ENCODE peak calls at places on chromosomes 6 and 20, in ten cellular contexts. One of them, this sample, is unnamed.

GRCh38 chr6:72977114-72977513 is 248.2 kb downstream of the KHDC1L start:
- DNase-seq in T-cell: no peak
- DNase-seq in EL: no peak
- DNase-seq in GOT3: no peak
- DNase-seq in ureter: no peak
- DNase-seq in A172: no peak
- DNase-seq in cardiac muscle cell: no peak
- DNase-seq in sigmoid colon: no peak
- DNase-seq in M059J: no peak
- DNase-seq in omental fat pad: no peak
- DNase-seq in this sample: no peak

GRCh38 chr6:42428326-42429041 is 23.2 kb downstream of the TRERF1 start:
- DNase-seq in T-cell: no peak
- DNase-seq in EL: peak; percentile 39
- DNase-seq in GOT3: no peak
- DNase-seq in ureter: peak; percentile 60
- DNase-seq in A172: peak; percentile 31
- DNase-seq in cardiac muscle cell: peak; percentile 43
- DNase-seq in sigmoid colon: no peak
- DNase-seq in M059J: peak; percentile 54
- DNase-seq in omental fat pad: no peak
- DNase-seq in this sample: no peak

GRCh38 chr6:86193821-86194220 is 551.1 kb upstream of the SYNCRIP start:
- DNase-seq in T-cell: no peak
- DNase-seq in EL: no peak
- DNase-seq in GOT3: no peak
- DNase-seq in ureter: no peak
- DNase-seq in A172: no peak
- DNase-seq in cardiac muscle cell: no peak
- DNase-seq in sigmoid colon: no peak
- DNase-seq in M059J: no peak
- DNase-seq in omental fat pad: no peak
- DNase-seq in this sample: no peak

GRCh38 chr6:90121982-90122381 is 174.7 kb downstream of the BACH2 start:
- DNase-seq in T-cell: no peak
- DNase-seq in EL: peak; percentile 62
- DNase-seq in GOT3: no peak
- DNase-seq in ureter: no peak
- DNase-seq in A172: no peak
- DNase-seq in cardiac muscle cell: no peak
- DNase-seq in sigmoid colon: no peak
- DNase-seq in M059J: peak; percentile 46
- DNase-seq in omental fat pad: no peak
- DNase-seq in this sample: no peak

GRCh38 chr6:41306187-41306854 is 19.8 kb upstream of the TREM1 start:
- DNase-seq in T-cell: no peak
- DNase-seq in EL: peak; percentile 41
- DNase-seq in GOT3: no peak
- DNase-seq in ureter: no peak
- DNase-seq in A172: peak; percentile 50
- DNase-seq in cardiac muscle cell: peak; percentile 55
- DNase-seq in sigmoid colon: no peak
- DNase-seq in M059J: peak; percentile 63
- DNase-seq in omental fat pad: no peak
- DNase-seq in this sample: no peak

GRCh38 chr6:111757342-111757741 is 115.9 kb downstream of the FYN start:
- DNase-seq in T-cell: no peak
- DNase-seq in EL: peak; percentile 59
- DNase-seq in GOT3: no peak
- DNase-seq in ureter: no peak
- DNase-seq in A172: peak; percentile 6
- DNase-seq in cardiac muscle cell: peak; percentile 48
- DNase-seq in sigmoid colon: no peak
- DNase-seq in M059J: peak; percentile 71
- DNase-seq in omental fat pad: no peak
- DNase-seq in this sample: no peak

GRCh38 chr20:23081263-23081811 is 4.8 kb downstream of the CD93 start:
- DNase-seq in T-cell: no peak
- DNase-seq in EL: no peak
- DNase-seq in GOT3: no peak
- DNase-seq in ureter: no peak
- DNase-seq in A172: no peak
- DNase-seq in cardiac muscle cell: no peak
- DNase-seq in sigmoid colon: no peak
- DNase-seq in M059J: no peak
- DNase-seq in omental fat pad: no peak
- DNase-seq in this sample: no peak

GRCh38 chr6:21800948-21801438 is 207.4 kb downstream of the SOX4 start:
- DNase-seq in T-cell: no peak
- DNase-seq in EL: peak; percentile 83
- DNase-seq in GOT3: no peak
- DNase-seq in ureter: no peak
- DNase-seq in A172: peak; percentile 73
- DNase-seq in cardiac muscle cell: no peak
- DNase-seq in sigmoid colon: no peak
- DNase-seq in M059J: peak; percentile 95
- DNase-seq in omental fat pad: no peak
- DNase-seq in this sample: no peak

GRCh38 chr20:56875052-56875663 is 246.1 kb downstream of the TFAP2C start:
- DNase-seq in T-cell: no peak
- DNase-seq in EL: peak; percentile 75
- DNase-seq in GOT3: peak; percentile 18
- DNase-seq in ureter: peak; percentile 66
- DNase-seq in A172: peak; percentile 97
- DNase-seq in cardiac muscle cell: peak; percentile 23
- DNase-seq in sigmoid colon: peak; percentile 69
- DNase-seq in M059J: peak; percentile 82
- DNase-seq in omental fat pad: no peak
- DNase-seq in this sample: no peak

GRCh38 chr6:149170564-149171452 is 146.7 kb upstream of the TAB2 start:
- DNase-seq in T-cell: no peak
- DNase-seq in EL: no peak
- DNase-seq in GOT3: no peak
- DNase-seq in ureter: no peak
- DNase-seq in A172: no peak
- DNase-seq in cardiac muscle cell: peak; percentile 33
- DNase-seq in sigmoid colon: peak; percentile 69
- DNase-seq in M059J: peak; percentile 32
- DNase-seq in omental fat pad: no peak
- DNase-seq in this sample: no peak

GRCh38 chr6:169702640-169703246 is 817 bp downstream of the C6orf120 start:
- DNase-seq in T-cell: no peak
- DNase-seq in EL: no peak
- DNase-seq in GOT3: no peak
- DNase-seq in ureter: no peak
- DNase-seq in A172: no peak
- DNase-seq in cardiac muscle cell: no peak
- DNase-seq in sigmoid colon: no peak
- DNase-seq in M059J: peak; percentile 52
- DNase-seq in omental fat pad: no peak
- DNase-seq in this sample: no peak

GRCh38 chr6:136511921-136512320 is 38.3 kb downstream of the MAP7 start:
- DNase-seq in T-cell: no peak
- DNase-seq in EL: no peak
- DNase-seq in GOT3: no peak
- DNase-seq in ureter: no peak
- DNase-seq in A172: no peak
- DNase-seq in cardiac muscle cell: no peak
- DNase-seq in sigmoid colon: no peak
- DNase-seq in M059J: no peak
- DNase-seq in omental fat pad: no peak
- DNase-seq in this sample: no peak

GRCh38 chr6:46997646-46998045 is 44.5 kb downstream of the ADGRF1 start:
- DNase-seq in T-cell: no peak
- DNase-seq in EL: no peak
- DNase-seq in GOT3: no peak
- DNase-seq in ureter: no peak
- DNase-seq in A172: no peak
- DNase-seq in cardiac muscle cell: no peak
- DNase-seq in sigmoid colon: no peak
- DNase-seq in M059J: peak; percentile 45
- DNase-seq in omental fat pad: no peak
- DNase-seq in this sample: no peak

GRCh38 chr6:39948156-39948850 is 14.0 kb upstream of the MOCS1 start:
- DNase-seq in T-cell: no peak
- DNase-seq in EL: no peak
- DNase-seq in GOT3: no peak
- DNase-seq in ureter: no peak
- DNase-seq in A172: no peak
- DNase-seq in cardiac muscle cell: no peak
- DNase-seq in sigmoid colon: no peak
- DNase-seq in M059J: no peak
- DNase-seq in omental fat pad: no peak
- DNase-seq in this sample: no peak

GRCh38 chr6:37135835-37136694 is 33.9 kb upstream of the PIM1 start:
- DNase-seq in T-cell: no peak
- DNase-seq in EL: no peak
- DNase-seq in GOT3: no peak
- DNase-seq in ureter: no peak
- DNase-seq in A172: no peak
- DNase-seq in cardiac muscle cell: peak; percentile 72
- DNase-seq in sigmoid colon: no peak
- DNase-seq in M059J: no peak
- DNase-seq in omental fat pad: no peak
- DNase-seq in this sample: no peak

GRCh38 chr20:63006611-63007471 is at the start of gene BHLHE23:
- DNase-seq in T-cell: no peak
- DNase-seq in EL: no peak
- DNase-seq in GOT3: no peak
- DNase-seq in ureter: no peak
- DNase-seq in A172: no peak
- DNase-seq in cardiac muscle cell: peak; percentile 12
- DNase-seq in sigmoid colon: no peak
- DNase-seq in M059J: no peak
- DNase-seq in omental fat pad: no peak
- DNase-seq in this sample: no peak

GRCh38 chr6:32968770-32969684 is 633 bp downstream of the BRD2 start:
- DNase-seq in T-cell: peak; percentile 43
- DNase-seq in EL: peak; percentile 94
- DNase-seq in GOT3: peak; percentile 90
- DNase-seq in ureter: peak; percentile 81
- DNase-seq in A172: peak; percentile 85
- DNase-seq in cardiac muscle cell: peak; percentile 91
- DNase-seq in sigmoid colon: peak; percentile 92
- DNase-seq in M059J: peak; percentile 95
- DNase-seq in omental fat pad: peak; percentile 38
- DNase-seq in this sample: peak; percentile 77

GRCh38 chr6:7414811-7415210 is 25.2 kb downstream of the RIOK1 start:
- DNase-seq in T-cell: no peak
- DNase-seq in EL: peak; percentile 78
- DNase-seq in GOT3: no peak
- DNase-seq in ureter: no peak
- DNase-seq in A172: peak; percentile 69
- DNase-seq in cardiac muscle cell: peak; percentile 89
- DNase-seq in sigmoid colon: no peak
- DNase-seq in M059J: peak; percentile 50
- DNase-seq in omental fat pad: no peak
- DNase-seq in this sample: no peak

GRCh38 chr20:1415667-1416468 is 23.0 kb upstream of the FKBP1A start:
- DNase-seq in T-cell: no peak
- DNase-seq in EL: peak; percentile 100
- DNase-seq in GOT3: peak; percentile 76
- DNase-seq in ureter: no peak
- DNase-seq in A172: peak; percentile 100
- DNase-seq in cardiac muscle cell: peak; percentile 82
- DNase-seq in sigmoid colon: no peak
- DNase-seq in M059J: peak; percentile 100
- DNase-seq in omental fat pad: no peak
- DNase-seq in this sample: no peak

GRCh38 chr20:3812259-3812681 is 8.1 kb upstream of the AP5S1 start:
- DNase-seq in T-cell: no peak
- DNase-seq in EL: no peak
- DNase-seq in GOT3: no peak
- DNase-seq in ureter: no peak
- DNase-seq in A172: no peak
- DNase-seq in cardiac muscle cell: no peak
- DNase-seq in sigmoid colon: peak; percentile 64
- DNase-seq in M059J: no peak
- DNase-seq in omental fat pad: no peak
- DNase-seq in this sample: no peak

GRCh38 chr6:130675072-130675471 is 152.1 kb upstream of the SMLR1 start:
- DNase-seq in T-cell: no peak
- DNase-seq in EL: peak; percentile 73
- DNase-seq in GOT3: no peak
- DNase-seq in ureter: no peak
- DNase-seq in A172: peak; percentile 36
- DNase-seq in cardiac muscle cell: peak; percentile 82
- DNase-seq in sigmoid colon: no peak
- DNase-seq in M059J: peak; percentile 91
- DNase-seq in omental fat pad: no peak
- DNase-seq in this sample: no peak

GRCh38 chr20:52179331-52180166 is 12.0 kb downstream of the ZFP64 start:
- DNase-seq in T-cell: no peak
- DNase-seq in EL: no peak
- DNase-seq in GOT3: no peak
- DNase-seq in ureter: no peak
- DNase-seq in A172: no peak
- DNase-seq in cardiac muscle cell: peak; percentile 20
- DNase-seq in sigmoid colon: no peak
- DNase-seq in M059J: no peak
- DNase-seq in omental fat pad: no peak
- DNase-seq in this sample: no peak

GRCh38 chr6:71138416-71138815 is 150.2 kb upstream of the OGFRL1 start:
- DNase-seq in T-cell: no peak
- DNase-seq in EL: no peak
- DNase-seq in GOT3: no peak
- DNase-seq in ureter: no peak
- DNase-seq in A172: no peak
- DNase-seq in cardiac muscle cell: no peak
- DNase-seq in sigmoid colon: no peak
- DNase-seq in M059J: peak; percentile 75
- DNase-seq in omental fat pad: no peak
- DNase-seq in this sample: no peak

GRCh38 chr20:49297605-49298530 is 20.0 kb upstream of the ZNFX1 start:
- DNase-seq in T-cell: no peak
- DNase-seq in EL: no peak
- DNase-seq in GOT3: no peak
- DNase-seq in ureter: no peak
- DNase-seq in A172: no peak
- DNase-seq in cardiac muscle cell: no peak
- DNase-seq in sigmoid colon: peak; percentile 65
- DNase-seq in M059J: no peak
- DNase-seq in omental fat pad: no peak
- DNase-seq in this sample: no peak

GRCh38 chr6:35781290-35781689 is 471 bp downstream of the CLPSL1 start:
- DNase-seq in T-cell: no peak
- DNase-seq in EL: no peak
- DNase-seq in GOT3: no peak
- DNase-seq in ureter: no peak
- DNase-seq in A172: no peak
- DNase-seq in cardiac muscle cell: no peak
- DNase-seq in sigmoid colon: no peak
- DNase-seq in M059J: no peak
- DNase-seq in omental fat pad: no peak
- DNase-seq in this sample: no peak

GRCh38 chr6:7207688-7208087 is 99.9 kb downstream of the RREB1 start:
- DNase-seq in T-cell: no peak
- DNase-seq in EL: no peak
- DNase-seq in GOT3: no peak
- DNase-seq in ureter: no peak
- DNase-seq in A172: no peak
- DNase-seq in cardiac muscle cell: no peak
- DNase-seq in sigmoid colon: no peak
- DNase-seq in M059J: no peak
- DNase-seq in omental fat pad: no peak
- DNase-seq in this sample: no peak

This sample was measured in type B pancreatic cell.